ENCODE peak calls at places on chromosomes 7 and 10, in five cellular contexts. X, Q, V, A and O are unnamed samples.
A peak's percentile ranks its signal among the peaks of the same experiment; 100 is the strongest.

GRCh38 chr7:70545214-70545613 is 586.7 kb upstream of the GALNT17 start:
- DNase-seq in X (no peak), A (no peak), V (no peak), Q (no peak), O (no peak)

GRCh38 chr10:103281753-103282152 is 4.8 kb downstream of the INA start:
- DNase-seq in V (no peak), X (no peak), Q (no peak), A (peak; percentile 98), O (no peak)

GRCh38 chr7:41003031-41003925 is 699.6 kb downstream of the INHBA start:
- DNase-seq in A (peak; percentile 53), Q (no peak), X (peak; percentile 35), V (peak; percentile 45), O (no peak)

GRCh38 chr7:20307119-20307518 is 23.6 kb upstream of the ITGB8 start:
- DNase-seq in X (peak; percentile 83), V (peak; percentile 88), Q (no peak), A (no peak), O (no peak)

GRCh38 chr10:7410306-7410799 is 481 bp downstream of the SFMBT2 start:
- DNase-seq in V (no peak), Q (peak; percentile 85), A (no peak), X (no peak), O (no peak)

GRCh38 chr7:125773113-125773800 is 843.6 kb upstream of the POT1 start:
- DNase-seq in X (no peak), V (no peak), Q (no peak), A (peak; percentile 76), O (no peak)

GRCh38 chr10:95758351-95759025 is 2.5 kb downstream of the ENTPD1 start:
- DNase-seq in X (peak; percentile 27), Q (no peak), A (no peak), V (no peak), O (no peak)

GRCh38 chr10:74643586-74643956 is 182.8 kb upstream of the KAT6B start:
- DNase-seq in Q (no peak), V (no peak), A (no peak), X (no peak), O (no peak)

GRCh38 chr7:43294080-43294630 is 181.7 kb downstream of the HECW1 start:
- DNase-seq in X (peak; percentile 88), Q (no peak), V (peak; percentile 85), A (no peak), O (peak; percentile 3)

GRCh38 chr7:29604052-29604451 is 40.4 kb downstream of the PRR15 start:
- DNase-seq in A (no peak), V (no peak), Q (no peak), X (no peak), O (no peak)

GRCh38 chr10:33860994-33861393 is 526.5 kb upstream of the NRP1 start:
- DNase-seq in Q (no peak), A (no peak), X (no peak), V (no peak), O (no peak)

GRCh38 chr10:26858707-26859034 is 2.1 kb downstream of the ABI1 start:
- DNase-seq in Q (no peak), V (no peak), A (no peak), X (no peak), O (no peak)

GRCh38 chr7:108016841-108017775 is 14.1 kb upstream of the LAMB1 start:
- DNase-seq in X (peak; percentile 67), A (peak; percentile 29), V (peak; percentile 61), Q (no peak), O (no peak)
- TF ChIP-seq CTCF in X (peak; percentile 67), A (peak; percentile 49), V (peak; percentile 54), Q (no peak), O (peak; percentile 40)

DNA sequence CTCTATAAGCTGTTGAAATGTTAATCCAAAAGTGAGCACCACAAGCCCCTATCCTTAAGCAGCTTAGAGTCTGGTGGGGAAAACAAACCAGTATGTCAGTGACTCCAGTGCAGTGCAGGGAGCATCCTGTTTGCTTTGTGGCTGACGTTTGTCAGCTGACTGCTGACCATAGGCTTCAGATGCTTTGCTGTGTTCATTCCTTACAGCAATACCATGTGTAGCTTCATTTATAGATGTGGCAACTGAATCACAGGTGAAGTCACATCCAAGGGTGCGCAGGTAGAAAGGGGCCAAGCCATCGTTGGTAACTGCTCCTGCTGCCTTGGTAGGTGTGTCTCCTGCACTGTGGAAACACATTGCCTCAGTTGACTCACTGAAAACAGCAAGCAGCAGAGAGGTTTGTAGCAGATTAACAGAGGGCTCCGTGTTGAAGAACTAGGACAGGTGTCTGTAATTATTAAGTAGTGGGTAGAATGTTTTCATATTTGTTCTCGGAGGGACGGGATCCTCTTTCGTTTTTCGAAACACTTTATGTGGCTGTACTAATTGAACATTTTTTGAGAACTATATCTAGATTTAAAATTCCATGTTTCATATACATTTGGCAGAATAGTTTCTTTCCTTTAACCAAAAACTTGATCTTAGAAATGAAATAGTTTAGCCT is 2.0 kb downstream of the INSIG1 start:
- DNase-seq in Q (no peak), X (no peak), A (peak; percentile 71), V (no peak), O (no peak)
- H3K4me3 ChIP-seq in Q (peak overlapping the region; percentile 93), X (peak overlapping the region; percentile 98), A (peak overlapping the region; percentile 59), V (peak overlapping the region; percentile 70), O (peak overlapping the region; percentile 73)

GRCh38 chr7:134645935-134646334 is 718 bp upstream of the BPGM start:
- DNase-seq in A (no peak), X (peak; percentile 52), V (peak; percentile 34), Q (no peak), O (no peak)

GRCh38 chr7:134649231-134649775 is 2.6 kb downstream of the BPGM start:
- DNase-seq in X (no peak), A (no peak), Q (no peak), V (no peak), O (no peak)

GRCh38 chr7:134648456-134648855 is 1.8 kb downstream of the BPGM start:
- DNase-seq in A (no peak), V (no peak), X (no peak), Q (no peak), O (no peak)

GRCh38 chr7:134645478-134645877 is 1.2 kb upstream of the BPGM start:
- DNase-seq in X (no peak), A (no peak), Q (no peak), V (no peak), O (no peak)

DNA sequence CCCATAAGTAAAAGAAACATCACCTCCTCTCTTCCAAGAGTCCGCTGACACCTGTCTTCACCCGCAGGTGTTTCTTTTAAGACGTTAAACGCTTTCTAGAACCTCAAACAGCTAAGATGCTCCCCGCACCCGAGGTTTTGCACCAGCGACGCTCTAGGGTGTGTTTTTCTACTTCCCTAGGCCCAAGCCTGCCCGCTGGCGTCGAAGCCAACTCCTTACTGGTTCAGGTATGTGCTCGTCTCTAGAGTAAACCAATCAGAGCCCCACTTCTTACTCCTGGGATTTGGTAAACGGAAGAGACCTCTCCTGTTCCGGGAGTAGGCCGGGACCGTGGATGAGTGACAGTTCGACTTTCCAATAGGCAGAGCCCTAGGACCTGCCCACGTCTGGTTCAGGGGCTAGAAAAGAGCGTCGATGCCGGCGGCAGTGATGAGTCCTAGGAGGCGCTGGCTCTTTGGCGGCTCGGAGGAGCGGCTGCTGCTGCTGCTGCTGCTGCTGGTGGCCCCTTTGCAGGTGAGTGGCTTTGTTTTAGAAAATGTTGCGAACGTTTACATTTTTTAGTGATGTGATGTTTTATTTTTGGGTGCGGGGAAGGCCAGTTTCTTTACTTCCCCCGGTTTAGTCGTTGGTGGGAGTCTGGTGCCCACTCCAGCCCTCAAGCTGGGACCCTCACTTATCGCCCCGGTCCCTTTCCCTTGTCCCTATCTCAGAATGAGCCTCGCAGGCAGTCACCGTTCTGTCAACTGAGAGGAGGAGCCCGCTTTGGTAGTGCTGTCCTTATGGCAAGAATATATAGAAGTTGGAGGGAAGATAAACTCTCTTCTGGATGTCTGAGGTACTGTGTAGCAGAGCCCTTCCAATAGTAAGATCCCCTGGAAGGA is at the start of gene BPGM:
- DNase-seq in V (peak; percentile 100), Q (peak; percentile 97), A (peak; percentile 99), X (peak; percentile 100), O (peak; percentile 100)
- TF ChIP-seq CTCF in V (peak; percentile 54), Q (peak; percentile 28), A (peak; percentile 53), X (peak; percentile 46), O (peak; percentile 54)

GRCh38 chr7:105269397-105269796 is 119.3 kb downstream of the SRPK2 start:
- DNase-seq in X (no peak), V (no peak), A (no peak), Q (no peak), O (no peak)
- H3K4me3 ChIP-seq in X (peak overlapping the region; percentile 39), V (peak overlapping the region; percentile 15), A (no peak overlapping the region), Q (peak overlapping the region; percentile 34), O (peak overlapping the region; percentile 27)

GRCh38 chr7:92461027-92462003 is 14.0 kb downstream of the GATAD1 start:
- DNase-seq in V (peak; percentile 51), Q (no peak), X (peak; percentile 30), A (peak; percentile 42), O (no peak)
- TF ChIP-seq CTCF in V (peak; percentile 86), Q (peak; percentile 67), X (peak; percentile 88), A (peak; percentile 72), O (peak; percentile 65)

DNA sequence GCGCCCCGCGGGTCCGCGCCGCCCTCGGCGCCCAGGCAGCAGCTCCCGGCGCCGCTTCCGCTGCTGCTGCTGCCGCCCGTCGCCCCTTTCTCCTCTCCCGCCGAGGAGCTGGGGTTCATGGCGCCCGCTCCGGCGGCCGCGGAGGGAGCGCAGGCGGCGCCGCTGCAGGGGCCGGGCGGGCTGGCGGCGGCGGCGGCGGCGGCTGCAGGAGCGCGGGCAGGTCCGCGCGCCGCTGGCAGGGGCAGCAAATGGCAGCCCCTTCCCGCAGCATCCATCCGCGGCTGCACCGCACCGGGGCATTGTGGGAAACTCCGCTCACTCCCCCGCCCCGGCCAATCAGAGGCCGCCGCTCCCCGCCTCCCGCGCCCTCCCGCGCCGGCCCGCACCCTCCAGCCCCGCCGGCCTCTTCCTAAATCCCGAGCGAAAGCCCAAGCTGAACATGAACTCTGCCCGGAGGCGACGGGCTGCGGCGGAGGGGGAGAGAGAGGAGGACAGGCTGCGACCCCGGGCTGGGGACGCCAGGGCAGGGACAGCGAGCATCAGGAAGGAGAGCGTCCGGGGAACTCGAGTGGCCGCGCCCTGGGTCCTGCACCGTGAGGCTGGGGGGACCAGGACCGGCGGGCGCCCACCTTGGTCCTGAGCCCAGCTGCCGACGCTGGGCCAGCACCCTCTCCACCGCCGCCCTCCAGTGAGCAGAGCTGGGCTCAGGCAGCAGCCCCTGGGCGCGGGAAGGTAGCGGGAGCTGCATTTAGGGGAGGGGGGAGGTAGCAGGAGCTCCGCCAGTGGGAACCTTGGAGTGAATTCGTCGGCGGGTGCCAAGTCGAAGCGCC is at the start of gene DGKI:
- DNase-seq in V (no peak), Q (no peak), X (no peak), A (no peak), O (no peak)
- H3K4me3 ChIP-seq in V (peak within 1 kb of the TSS; percentile 49), Q (peak within 1 kb of the TSS; percentile 26), X (peak within 1 kb of the TSS; percentile 56), A (peak within 1 kb of the TSS; percentile 52), O (peak within 1 kb of the TSS; percentile 58)